ENCODE peak calls at places on chromosomes 3 and 15, in six cellular contexts. X, R, S, Z, M and L are unnamed samples.
A peak's percentile ranks its signal among the peaks of the same experiment; 100 is the strongest.

GRCh38 chr15:71788646-71789579 is 21.4 kb upstream of the NR2E3 start:
- DNase-seq in X (no peak), R (no peak), S (no peak), Z (no peak), M (no peak), L (no peak)

GRCh38 chr3:11245276-11245675 is 26.9 kb upstream of the ATG7 start:
- DNase-seq in X (no peak), R (no peak), S (no peak), Z (no peak), M (no peak), L (no peak)

GRCh38 chr3:61560452-61561373 is 658 bp upstream of the PTPRG start:
- DNase-seq in X (peak; percentile 66), R (no peak), S (peak; percentile 89), Z (peak; percentile 91), M (peak; percentile 79), L (no peak)

GRCh38 chr3:136535906-136536305 is 216.3 kb downstream of the STAG1 start:
- DNase-seq in X (no peak), R (no peak), S (peak; percentile 6), Z (no peak), M (no peak), L (no peak)

GRCh38 chr3:66585696-66586095 is 84.9 kb upstream of the LRIG1 start:
- DNase-seq in X (no peak), R (no peak), S (no peak), Z (no peak), M (no peak), L (no peak)

GRCh38 chr3:58025406-58025805 is 17.2 kb downstream of the FLNB start:
- DNase-seq in X (no peak), R (no peak), S (no peak), Z (no peak), M (no peak), L (no peak)

GRCh38 chr3:100463002-100463401 is 29.4 kb upstream of the TMEM45A start:
- DNase-seq in X (peak; percentile 80), R (peak; percentile 22), S (peak; percentile 67), Z (no peak), M (peak; percentile 76), L (peak; percentile 79)

GRCh38 chr3:59843816-59844215 is 794.0 kb upstream of the CFAP20DC start:
- DNase-seq in X (no peak), R (no peak), S (no peak), Z (no peak), M (no peak), L (no peak)